ENCODE peak calls at places on chromosomes 16 and 17, in six cellular contexts. R, B, N, Y, W and U are unnamed samples.

GRCh38 chr17:79950306-79950705 is 85.4 kb downstream of the TBC1D16 start:
- DNase-seq in R (peak), B (no peak), N (no peak), Y (no peak), W (no peak), U (no peak)

GRCh38 chr17:66954632-66955031 is 9.9 kb upstream of the CACNG4 start:
- DNase-seq in R (no peak), B (no peak), N (no peak), Y (no peak), W (no peak), U (no peak)

GRCh38 chr17:81171941-81172340 is 5.9 kb upstream of the AATK start:
- DNase-seq in R (no peak), B (no peak), N (no peak), Y (no peak), W (no peak), U (no peak)

GRCh38 chr17:4136373-4136772 is 6.5 kb downstream of the ZZEF1 start:
- DNase-seq in R (peak), B (no peak), N (no peak), Y (peak), W (no peak), U (no peak)

GRCh38 chr16:1117926-1118325 is 21.9 kb upstream of the C1QTNF8 start:
- DNase-seq in R (no peak), B (no peak), N (no peak), Y (no peak), W (no peak), U (no peak)

GRCh38 chr16:85112364-85112763 is at the start of gene CIBAR2:
- DNase-seq in R (no peak), B (no peak), N (no peak), Y (no peak), W (no peak), U (no peak)

GRCh38 chr17:49514374-49514738 is 19.3 kb downstream of the NGFR start:
- DNase-seq in R (no peak), B (no peak), N (no peak), Y (no peak), W (peak), U (no peak)

GRCh38 chr17:74994440-74994839 is 7.0 kb downstream of the CDR2L start:
- DNase-seq in R (no peak), B (no peak), N (no peak), Y (no peak), W (no peak), U (no peak)

GRCh38 chr17:75753514-75754377 is 11.2 kb downstream of the GALK1 start:
- DNase-seq in R (peak), B (peak), N (peak), Y (peak), W (peak), U (peak)

GRCh38 chr16:893360-893759 is 77.4 kb downstream of the LMF1 start:
- DNase-seq in R (no peak), B (no peak), N (no peak), Y (no peak), W (no peak), U (no peak)

GRCh38 chr17:63785556-63785955 is 11.6 kb downstream of the DDX42 start:
- DNase-seq in R (no peak), B (no peak), N (no peak), Y (no peak), W (no peak), U (no peak)

GRCh38 chr16:64858076-64858475 is 263.8 kb downstream of the CDH11 start:
- DNase-seq in R (no peak), B (no peak), N (no peak), Y (no peak), W (no peak), U (no peak)

GRCh38 chr16:47461598-47462266 is 601 bp downstream of the PHKB start:
- DNase-seq in R (no peak), B (no peak), N (no peak), Y (no peak), W (peak), U (no peak)

GRCh38 chr17:60971515-60972369 is 294.1 kb downstream of the BCAS3 start:
- DNase-seq in R (no peak), B (peak), N (peak), Y (no peak), W (peak), U (no peak)

GRCh38 chr17:38706625-38707298 is 1.7 kb downstream of the MLLT6 start:
- DNase-seq in R (no peak), B (peak), N (no peak), Y (no peak), W (peak), U (no peak)

GRCh38 chr17:64092952-64093451 is 36.9 kb downstream of the ERN1 start:
- DNase-seq in R (no peak), B (no peak), N (no peak), Y (no peak), W (no peak), U (no peak)

GRCh38 chr16:84957192-84957591 is 54.1 kb downstream of the ZDHHC7 start:
- DNase-seq in R (no peak), B (no peak), N (no peak), Y (no peak), W (no peak), U (no peak)

GRCh38 chr17:62707425-62707739 is 79.9 kb downstream of the MRC2 start:
- DNase-seq in R (peak), B (no peak), N (no peak), Y (no peak), W (no peak), U (no peak)

GRCh38 chr16:81738831-81739496 is 40.1 kb upstream of the PLCG2 start:
- DNase-seq in R (peak), B (no peak), N (no peak), Y (peak), W (no peak), U (peak)

GRCh38 chr17:80605326-80606066 is 60.9 kb downstream of the RPTOR start:
- DNase-seq in R (no peak), B (no peak), N (no peak), Y (no peak), W (no peak), U (no peak)

GRCh38 chr16:27723711-27724490 is 174.0 kb downstream of the KATNIP start:
- DNase-seq in R (no peak), B (no peak), N (no peak), Y (no peak), W (no peak), U (no peak)

GRCh38 chr16:24683847-24684493 is 45.5 kb upstream of the TNRC6A start:
- DNase-seq in R (no peak), B (no peak), N (no peak), Y (no peak), W (no peak), U (no peak)

GRCh38 chr17:31216053-31216751 is 80.8 kb downstream of the OMG start:
- DNase-seq in R (no peak), B (no peak), N (no peak), Y (no peak), W (peak), U (no peak)

GRCh38 chr16:73189132-73189531 is 141.2 kb upstream of the ZFHX3 start:
- DNase-seq in R (no peak), B (no peak), N (no peak), Y (no peak), W (no peak), U (no peak)
- H3K27ac ChIP-seq in R (no peak), B (no peak), N (no peak), Y (no peak), W (no peak), U (no peak)

GRCh38 chr17:45824901-45825492 is 19.7 kb upstream of the SPPL2C start:
- DNase-seq in R (no peak), B (no peak), N (no peak), Y (no peak), W (no peak), U (no peak)
- H3K27ac ChIP-seq in R (no peak), B (no peak), N (no peak), Y (no peak), W (no peak), U (peak)

GRCh38 chr16:87947356-87948118 is 3.7 kb upstream of the BANP start:
- DNase-seq in R (no peak), B (no peak), N (no peak), Y (no peak), W (no peak), U (no peak)
- H3K27ac ChIP-seq in R (peak), B (no peak), N (no peak), Y (peak), W (no peak), U (peak)

GRCh38 chr16:49439050-49439449 is 65.4 kb downstream of the C16orf78 start:
- DNase-seq in R (no peak), B (no peak), N (no peak), Y (no peak), W (no peak), U (no peak)

GRCh38 chr16:49439676-49440075 is 66.1 kb downstream of the C16orf78 start:
- DNase-seq in R (no peak), B (no peak), N (no peak), Y (no peak), W (no peak), U (no peak)

GRCh38 chr16:49441366-49441780 is 67.8 kb downstream of the C16orf78 start:
- DNase-seq in R (no peak), B (peak), N (peak), Y (peak), W (peak), U (peak)

GRCh38 chr16:49442805-49443204 is 69.2 kb downstream of the C16orf78 start:
- DNase-seq in R (no peak), B (no peak), N (no peak), Y (no peak), W (no peak), U (no peak)

DNA sequence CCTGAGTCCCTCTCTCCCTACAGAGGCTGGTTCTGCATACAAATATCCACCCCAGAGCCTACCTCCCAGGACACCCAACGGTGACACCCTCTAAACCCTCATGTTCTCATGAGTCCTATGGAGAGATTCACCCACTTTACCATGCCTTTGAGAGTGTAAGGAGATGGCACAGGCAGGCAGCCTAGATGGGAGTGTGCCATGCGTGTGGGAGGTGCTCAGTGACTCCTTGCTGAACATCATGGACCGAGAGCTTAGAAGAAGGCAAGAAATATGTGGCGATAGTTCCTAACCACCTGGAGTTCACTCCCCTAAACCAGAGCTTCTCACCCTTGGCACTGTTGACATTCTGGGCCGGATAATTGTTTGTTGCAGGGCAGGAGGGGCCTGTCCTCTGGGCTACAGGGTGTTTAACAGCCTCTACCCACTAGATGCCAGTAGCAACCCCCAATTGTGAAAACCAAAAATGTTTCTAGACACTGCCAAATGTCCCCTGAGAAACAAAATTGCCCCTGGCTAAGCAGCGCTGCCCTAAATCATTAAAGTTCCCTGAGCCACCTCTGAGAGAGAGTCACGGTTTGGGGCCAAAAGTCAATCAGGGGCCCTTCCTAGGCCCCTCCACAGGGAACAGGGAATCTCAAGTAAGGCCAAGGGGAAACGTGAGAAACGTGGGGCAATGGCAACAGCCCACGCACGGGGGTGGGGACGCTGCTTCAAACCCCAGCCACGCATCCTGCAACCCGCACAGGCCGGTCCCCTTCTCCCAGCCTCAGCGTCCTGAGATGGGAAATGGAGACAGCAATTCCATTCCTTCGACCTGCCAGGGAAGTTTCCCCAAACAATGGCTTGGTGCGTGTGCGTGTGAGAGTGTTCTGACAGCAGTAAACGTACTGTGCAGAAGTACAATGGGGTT is 66.8 kb downstream of the C16orf78 start:
- DNase-seq in R (no peak), B (no peak), N (no peak), Y (no peak), W (no peak), U (no peak)
- H3K27ac ChIP-seq in R (no peak), B (no peak), N (no peak), Y (peak), W (no peak), U (no peak)

GRCh38 chr16:76108460-76108859 is 168.7 kb upstream of the CNTNAP4 start:
- DNase-seq in R (no peak), B (no peak), N (no peak), Y (no peak), W (no peak), U (no peak)
- H3K27ac ChIP-seq in R (no peak), B (no peak), N (no peak), Y (no peak), W (no peak), U (no peak)

GRCh38 chr16:4836727-4837126 is 10.4 kb downstream of the GLYR1 start:
- DNase-seq in R (no peak), B (no peak), N (no peak), Y (no peak), W (no peak), U (no peak)

GRCh38 chr16:4833584-4833983 is 13.5 kb downstream of the GLYR1 start:
- DNase-seq in R (no peak), B (no peak), N (no peak), Y (no peak), W (no peak), U (no peak)

GRCh38 chr16:4831616-4832015 is 15.5 kb downstream of the GLYR1 start:
- DNase-seq in R (no peak), B (no peak), N (no peak), Y (no peak), W (no peak), U (no peak)

GRCh38 chr16:4830408-4830807 is 16.7 kb downstream of the GLYR1 start:
- DNase-seq in R (peak), B (no peak), N (no peak), Y (no peak), W (peak), U (no peak)

DNA sequence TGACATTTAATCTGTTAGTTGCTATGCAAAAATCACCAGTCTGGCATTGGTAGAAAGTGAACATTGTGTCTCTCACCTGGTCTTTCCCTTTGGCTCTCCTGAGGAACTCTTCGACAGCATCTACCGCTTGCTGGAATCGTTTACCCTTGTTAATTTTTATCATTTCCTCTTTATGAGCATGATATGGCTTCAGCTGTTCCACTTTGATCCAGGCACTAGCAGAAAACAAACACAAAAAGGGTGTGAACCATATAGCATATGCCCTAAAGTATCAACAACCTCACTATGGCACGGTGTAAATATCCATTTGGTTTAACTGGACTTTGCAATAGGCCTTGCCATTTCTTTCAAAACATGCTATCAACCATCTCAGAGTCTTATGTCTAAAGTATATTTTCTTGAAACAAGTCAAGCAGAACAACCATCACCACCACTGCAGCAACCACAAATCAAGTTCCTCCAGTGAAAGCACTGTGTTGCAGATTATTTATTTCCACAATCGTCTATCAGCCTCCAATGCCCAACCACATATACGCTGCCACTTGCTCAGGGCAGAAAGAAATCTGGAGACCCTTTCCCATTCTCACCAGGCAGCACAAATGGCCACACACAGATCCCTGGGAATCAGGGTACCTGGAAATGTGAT is 14.3 kb downstream of the GLYR1 start:
- DNase-seq in R (no peak), B (no peak), N (no peak), Y (no peak), W (no peak), U (no peak)
- H3K27ac ChIP-seq in R (no peak), B (no peak), N (no peak), Y (no peak), W (peak), U (no peak)